ENCODE peak calls at places on chromosomes 3 and 15, in eight cellular contexts. K, I, G, F, X, E, A and L are unnamed samples.

GRCh38 chr3:11558002-11558401 is 85.7 kb downstream of the VGLL4 start:
- DNase-seq in A (no peak), E (no peak), F (no peak), G (no peak), I (no peak), X (peak; percentile 90), K (no peak), L (no peak)

GRCh38 chr15:84402856-84403608 is 167.5 kb downstream of the GOLGA6L4 start:
- DNase-seq in K (no peak), F (no peak), G (no peak), I (no peak), X (no peak), E (no peak), A (no peak), L (no peak)

GRCh38 chr3:194961149-194961548 is 275.5 kb downstream of the FAM43A start:
- DNase-seq in K (no peak), I (no peak), A (no peak), G (no peak), X (no peak), E (no peak), F (no peak), L (no peak)

GRCh38 chr3:114455432-114455831 is 161.6 kb downstream of the TIGIT start:
- DNase-seq in K (no peak), G (no peak), I (no peak), F (no peak), X (no peak), E (no peak), A (no peak), L (no peak)

GRCh38 chr15:74613089-74613952 is 2.3 kb upstream of the CLK3 start:
- DNase-seq in G (no peak), F (no peak), A (no peak), I (no peak), K (no peak), X (no peak), E (no peak), L (no peak)

GRCh38 chr3:58237238-58237939 is at the start of gene ABHD6:
- DNase-seq in A (peak; percentile 61), K (peak; percentile 85), I (peak; percentile 88), G (peak; percentile 75), X (peak; percentile 58), E (peak; percentile 80), F (peak; percentile 76), L (peak; percentile 80)

GRCh38 chr15:94414921-94415320 is 183.6 kb downstream of the MCTP2 start:
- DNase-seq in F (no peak), A (no peak), G (no peak), K (no peak), E (no peak), I (no peak), X (no peak), L (no peak)

GRCh38 chr3:187852842-187853727 is 107.8 kb upstream of the BCL6 start:
- DNase-seq in A (no peak), G (peak; percentile 36), E (no peak), F (no peak), X (peak; percentile 34), I (no peak), K (no peak), L (no peak)

GRCh38 chr3:10357592-10358308 is 36.8 kb upstream of the SEC13 start:
- DNase-seq in I (no peak), A (no peak), K (no peak), F (no peak), X (peak; percentile 95), E (peak; percentile 59), G (no peak), L (no peak)

GRCh38 chr3:149435936-149436885 is 38.3 kb upstream of the TM4SF4 start:
- DNase-seq in X (no peak), E (no peak), I (no peak), F (no peak), K (no peak), A (no peak), G (no peak), L (no peak)

GRCh38 chr3:107416138-107416537 is 38.9 kb downstream of the CCDC54 start:
- DNase-seq in G (no peak), I (no peak), E (no peak), A (no peak), K (no peak), X (peak; percentile 16), F (no peak), L (no peak)

GRCh38 chr3:50246517-50246954 is 10.5 kb downstream of the GNAI2 start:
- DNase-seq in I (no peak), K (peak; percentile 86), A (peak; percentile 57), X (peak; percentile 92), F (no peak), E (peak; percentile 77), G (no peak), L (peak; percentile 44)

GRCh38 chr3:149273096-149273751 is 51.6 kb upstream of the CP start:
- DNase-seq in I (peak; percentile 72), A (peak; percentile 11), E (no peak), K (peak; percentile 24), G (peak; percentile 56), F (no peak), X (peak; percentile 91), L (peak; percentile 50)

GRCh38 chr3:44992555-44993470 is 16.8 kb downstream of the EXOSC7 start:
- DNase-seq in G (no peak), K (no peak), F (no peak), E (no peak), A (no peak), X (no peak), I (peak; percentile 62), L (peak; percentile 43)

GRCh38 chr3:168885028-168885427 is 778.5 kb downstream of the MECOM start:
- DNase-seq in A (no peak), E (no peak), F (no peak), G (no peak), K (no peak), X (peak; percentile 79), I (no peak), L (no peak)

GRCh38 chr3:83230841-83231240 is 1469.4 kb upstream of the GBE1 start:
- DNase-seq in A (no peak), K (no peak), E (no peak), X (no peak), F (no peak), G (no peak), I (no peak), L (no peak)

GRCh38 chr3:184788751-184789150 is 23.2 kb upstream of the VPS8 start:
- DNase-seq in K (no peak), X (no peak), I (no peak), E (no peak), F (no peak), A (no peak), G (no peak), L (no peak)

GRCh38 chr3:134481166-134481565 is 4.6 kb downstream of the ANAPC13 start:
- DNase-seq in G (no peak), A (no peak), F (no peak), I (no peak), E (no peak), K (no peak), X (peak; percentile 59), L (no peak)

GRCh38 chr3:58536501-58537411 is at the start of gene ACOX2:
- DNase-seq in E (peak; percentile 83), G (peak; percentile 56), A (no peak), K (no peak), I (no peak), X (peak; percentile 70), F (peak; percentile 67), L (no peak)

GRCh38 chr3:137709011-137709601 is 55.0 kb upstream of the SOX14 start:
- DNase-seq in X (no peak), A (no peak), K (no peak), I (peak; percentile 27), G (no peak), E (no peak), F (no peak), L (peak; percentile 49)

GRCh38 chr3:111690242-111690641 is 95.1 kb upstream of the ZBED2 start:
- DNase-seq in G (no peak), I (no peak), X (peak; percentile 79), A (no peak), K (no peak), F (no peak), E (no peak), L (no peak)

GRCh38 chr3:5022966-5023776 is 43.9 kb downstream of the BHLHE40 start:
- DNase-seq in A (no peak), F (no peak), K (no peak), I (no peak), G (peak; percentile 69), X (peak; percentile 100), E (peak; percentile 69), L (no peak)

GRCh38 chr3:66504761-66505641 is 4.2 kb upstream of the LRIG1 start:
- DNase-seq in K (no peak), I (no peak), A (no peak), E (no peak), G (no peak), X (no peak), F (no peak), L (no peak)

GRCh38 chr3:14388200-14388599 is 14.2 kb upstream of the SLC6A6 start:
- DNase-seq in E (no peak), G (no peak), A (no peak), I (no peak), K (no peak), X (peak; percentile 19), F (no peak), L (no peak)

GRCh38 chr3:171183042-171183441 is 156.5 kb upstream of the SLC2A2 start:
- DNase-seq in X (peak; percentile 37), K (no peak), A (no peak), G (peak; percentile 44), F (no peak), I (no peak), E (no peak), L (peak; percentile 39)

GRCh38 chr15:64825081-64825430 is 391 bp downstream of the PIF1 start:
- DNase-seq in E (no peak), F (no peak), I (no peak), G (no peak), A (no peak), K (peak; percentile 22), X (no peak), L (no peak)

GRCh38 chr3:61954097-61954528 is 392.7 kb downstream of the PTPRG start:
- DNase-seq in F (no peak), E (no peak), I (no peak), A (no peak), G (no peak), X (peak; percentile 72), K (no peak), L (no peak)

GRCh38 chr15:29348308-29348914 is 78.8 kb upstream of the NSMCE3 start:
- DNase-seq in X (no peak), A (no peak), I (no peak), F (peak; percentile 39), K (no peak), E (peak; percentile 37), G (no peak), L (no peak)

GRCh38 chr3:107846282-107846852 is 244.5 kb downstream of the CD47 start:
- DNase-seq in I (peak; percentile 77), K (peak; percentile 46), F (no peak), A (no peak), G (peak; percentile 75), X (peak; percentile 64), E (peak; percentile 65), L (peak; percentile 80)

GRCh38 chr15:59436774-59437472 is 1.1 kb upstream of the FAM81A start:
- DNase-seq in A (no peak), F (no peak), G (no peak), E (no peak), I (no peak), X (no peak), K (no peak), L (no peak)

GRCh38 chr3:134630506-134630905 is 20.3 kb downstream of the KY start:
- DNase-seq in F (no peak), K (no peak), E (no peak), G (no peak), I (no peak), A (no peak), X (peak; percentile 33), L (no peak)

GRCh38 chr15:62431806-62432205 is 266.7 kb upstream of the C2CD4B start:
- DNase-seq in A (no peak), E (no peak), G (no peak), K (no peak), X (no peak), F (no peak), I (no peak), L (no peak)

GRCh38 chr15:29734917-29735572 is 87.2 kb downstream of the TJP1 start:
- DNase-seq in F (no peak), G (no peak), A (no peak), X (peak; percentile 15), E (no peak), I (no peak), K (no peak), L (no peak)

GRCh38 chr15:68228143-68228970 is 1.2 kb downstream of the CLN6 start:
- DNase-seq in I (peak; percentile 17), G (no peak), E (peak; percentile 15), A (no peak), X (no peak), F (no peak), K (no peak), L (no peak)